ENCODE peak calls at places on chromosomes 5 and 9, in eight cellular contexts. W is K562, T is SK-N-SH, X is GM12878, I is A549, K is HepG2, N is GM23338, Z is Panc1. F is an unnamed sample.
A peak's percentile ranks its signal among the peaks of the same experiment; 100 is the strongest.

GRCh38 chr5:102866315-102866693 is 111.2 kb downstream of the PAM start:
- DNase-seq in W (no peak), T (no peak), X (no peak), I (no peak), K (no peak), N (no peak), Z (no peak), F (no peak)

GRCh38 chr5:133781446-133781845 is 169.1 kb upstream of the FSTL4 start:
- DNase-seq in W (no peak), T (no peak), X (no peak), I (no peak), K (no peak), N (no peak), Z (no peak), F (no peak)

GRCh38 chr5:132776077-132776931 is 735 bp downstream of the SEPTIN8 start:
- DNase-seq in W (peak; percentile 62), T (peak; percentile 88), X (no peak), I (peak; percentile 33), K (peak; percentile 19), N (peak; percentile 54), Z (no peak), F (no peak)

GRCh38 chr9:74795081-74795480 is 92.6 kb downstream of the TRPM6 start:
- DNase-seq in W (no peak), T (no peak), X (no peak), I (no peak), K (no peak), N (no peak), Z (no peak), F (no peak)

GRCh38 chr5:29960323-29960722 is 1233.2 kb upstream of the CDH6 start:
- DNase-seq in W (no peak), T (no peak), X (no peak), I (no peak), K (no peak), N (peak; percentile 7), Z (no peak), F (no peak)

GRCh38 chr5:26282190-26282589 is 756.2 kb downstream of the CDH9 start:
- DNase-seq in W (no peak), T (no peak), X (no peak), I (no peak), K (no peak), N (no peak), Z (no peak), F (no peak)

GRCh38 chr5:5363045-5363444 is 59.4 kb upstream of the ICE1 start:
- DNase-seq in W (no peak), T (no peak), X (no peak), I (peak; percentile 17), K (peak; percentile 39), N (no peak), Z (no peak), F (no peak)

GRCh38 chr5:21817668-21818419 is 1035.3 kb downstream of the CDH12 start:
- DNase-seq in W (no peak), T (no peak), X (no peak), I (no peak), K (no peak), N (peak; percentile 15), Z (no peak), F (no peak)

GRCh38 chr5:141001854-141002666 is 35.8 kb downstream of the PCDHAC2 start:
- DNase-seq in W (no peak), T (peak; percentile 77), X (no peak), I (peak; percentile 33), K (no peak), N (peak; percentile 96), Z (no peak), F (peak; percentile 31)

GRCh38 chr5:17828709-17829108 is 194.4 kb downstream of the TAF11L14 start:
- DNase-seq in W (no peak), T (no peak), X (no peak), I (peak; percentile 42), K (no peak), N (no peak), Z (no peak), F (no peak)

GRCh38 chr5:132655821-132656773 is 1.9 kb upstream of the IL13 start:
- DNase-seq in W (no peak), T (peak; percentile 84), X (no peak), I (no peak), K (no peak), N (peak; percentile 72), Z (no peak), F (no peak)

GRCh38 chr9:16824545-16825041 is 45.9 kb downstream of the BNC2 start:
- DNase-seq in W (no peak), T (peak; percentile 39), X (no peak), I (peak; percentile 51), K (no peak), N (peak; percentile 48), Z (no peak), F (no peak)

GRCh38 chr5:174623438-174624019 is 100.9 kb upstream of the MSX2 start:
- DNase-seq in W (no peak), T (peak; percentile 29), X (no peak), I (no peak), K (no peak), N (no peak), Z (no peak), F (no peak)

GRCh38 chr5:55564716-55565115 is 30.0 kb upstream of the PLPP1 start:
- DNase-seq in W (no peak), T (no peak), X (peak; percentile 52), I (peak; percentile 17), K (no peak), N (no peak), Z (no peak), F (no peak)

DNA sequence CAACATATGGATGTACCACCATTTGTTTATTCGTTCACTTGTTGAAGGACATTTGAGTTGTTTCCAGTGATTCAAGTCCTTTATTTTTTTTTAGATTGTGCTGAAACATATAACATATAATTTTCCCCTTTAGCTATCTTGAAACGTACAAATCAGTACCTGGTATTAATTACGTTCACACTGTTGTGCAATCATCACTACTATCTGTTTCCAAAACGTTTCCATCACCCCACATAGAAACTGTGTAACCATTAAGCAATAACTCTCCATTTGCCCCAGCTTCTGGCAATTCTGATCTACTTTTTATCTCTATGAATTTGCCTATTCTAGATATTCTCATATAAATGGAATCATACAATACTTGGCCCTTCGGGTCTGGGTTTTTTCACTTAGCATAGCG is 116.0 kb downstream of the FGF1 start:
- DNase-seq in W (no peak), T (no peak), X (no peak), I (no peak), K (no peak), N (no peak), Z (no peak), F (no peak)
- TF ChIP-seq REST in W (no peak), T (no peak), X (no peak), I (no peak), K (no peak), N (no peak), Z (no peak), F (no peak)

GRCh38 chr9:131675437-131676022 is 64.3 kb downstream of the RAPGEF1 start:
- DNase-seq in W (no peak), T (no peak), X (no peak), I (no peak), K (no peak), N (no peak), Z (no peak), F (no peak)
- H3K4me1 ChIP-seq in W (peaks cover 10% of the 10 kb centered on the region), T (peaks cover 47% of the 10 kb centered on the region), X (peaks cover 73% of the 10 kb centered on the region), I (peaks cover 38% of the 10 kb centered on the region), K (peaks cover 56% of the 10 kb centered on the region), N (peaks cover 69% of the 10 kb centered on the region), Z (peaks cover 73% of the 10 kb centered on the region), F (peaks cover 40% of the 10 kb centered on the region)

GRCh38 chr9:1469996-1470395 is 419.8 kb downstream of the DMRT2 start:
- DNase-seq in W (no peak), T (no peak), X (peak; percentile 68), I (no peak), K (no peak), N (no peak), Z (no peak), F (no peak)
- TF ChIP-seq REST in W (no peak), T (no peak), X (no peak), I (no peak), K (no peak), N (no peak), Z (no peak), F (no peak)

GRCh38 chr5:16427572-16427971 is 38.0 kb downstream of the ZNF622 start:
- DNase-seq in W (no peak), T (no peak), X (no peak), I (no peak), K (no peak), N (no peak), Z (no peak), F (no peak)

GRCh38 chr5:16431482-16431881 is 34.1 kb downstream of the ZNF622 start:
- DNase-seq in W (no peak), T (no peak), X (no peak), I (no peak), K (no peak), N (peak; percentile 17), Z (no peak), F (no peak)

GRCh38 chr5:16430349-16431089 is 35.1 kb downstream of the ZNF622 start:
- DNase-seq in W (no peak), T (no peak), X (no peak), I (no peak), K (no peak), N (no peak), Z (no peak), F (no peak)

GRCh38 chr5:16428359-16428758 is 37.2 kb downstream of the ZNF622 start:
- DNase-seq in W (no peak), T (no peak), X (no peak), I (no peak), K (no peak), N (peak; percentile 28), Z (no peak), F (no peak)
- H3K4me1 ChIP-seq in W (no peaks in the 10 kb centered on the region), T (no peaks in the 10 kb centered on the region), X (no peaks in the 10 kb centered on the region), I (no peaks in the 10 kb centered on the region), K (no peaks in the 10 kb centered on the region), N (peaks cover 43% of the 10 kb centered on the region), Z (no peaks in the 10 kb centered on the region), F (no peaks in the 10 kb centered on the region)

GRCh38 chr9:126173929-126174328 is 152.7 kb upstream of the MVB12B start:
- DNase-seq in W (no peak), T (no peak), X (no peak), I (no peak), K (no peak), N (no peak), Z (no peak), F (no peak)
- TF ChIP-seq REST in W (no peak), T (no peak), X (no peak), I (no peak), K (no peak), N (no peak), Z (no peak), F (no peak)

DNA sequence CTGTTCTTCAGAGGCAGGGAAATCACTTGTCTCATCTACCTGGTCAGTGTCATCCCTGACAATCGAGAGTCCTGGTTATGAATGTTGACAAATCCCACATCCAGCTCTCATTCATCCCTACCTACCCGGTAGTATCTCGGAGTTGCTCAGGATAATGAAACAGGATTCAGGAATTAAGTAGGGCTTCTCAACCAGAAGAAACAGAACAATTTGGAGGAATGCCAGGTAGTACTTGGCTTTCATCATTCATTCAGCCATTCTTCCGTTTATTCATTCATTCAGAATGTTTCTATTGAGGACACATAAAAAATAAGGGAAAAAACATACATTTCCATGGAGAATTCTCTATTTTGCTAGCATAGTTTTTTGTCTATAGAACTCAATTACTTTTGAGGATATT is 195.0 kb downstream of the ARHGEF28 start:
- DNase-seq in W (no peak), T (no peak), X (no peak), I (no peak), K (no peak), N (no peak), Z (no peak), F (no peak)
- H3K4me1 ChIP-seq in W (no peaks in the 10 kb centered on the region), T (peaks cover 25% of the 10 kb centered on the region), X (no peaks in the 10 kb centered on the region), I (peaks cover 100% of the 10 kb centered on the region), K (peaks cover 100% of the 10 kb centered on the region), N (no peaks in the 10 kb centered on the region), Z (peaks cover 12% of the 10 kb centered on the region), F (peaks cover 5% of the 10 kb centered on the region)